ENCODE peak calls at places on chromosomes 5 and 9, in eight cellular contexts. T is WTC11, I is BJ, P is fibroblast of lung, S is D721Med, D is cardiac muscle cell, K is psoas muscle, W is astrocyte of the spinal cord. N is an unnamed sample.

GRCh38 chr5:133457439-133457838 is 154.9 kb downstream of the FSTL4 start:
- DNase-seq in T (no peak), I (no peak), P (no peak), S (no peak), D (peak), K (no peak), W (no peak), N (no peak)

GRCh38 chr5:141476132-141476909 is 555 bp downstream of the PCDHGC3 start:
- DNase-seq in T (peak), I (peak), P (peak), S (no peak), D (peak), K (peak), W (peak), N (peak)

GRCh38 chr9:7879551-7880245 is 80.1 kb upstream of the DMAC1 start:
- DNase-seq in T (peak), I (no peak), P (no peak), S (peak), D (peak), K (no peak), W (peak), N (no peak)

GRCh38 chr9:138007566-138008080 is 130.0 kb downstream of the CACNA1B start:
- DNase-seq in T (no peak), I (no peak), P (no peak), S (no peak), D (no peak), K (peak), W (no peak), N (peak)

GRCh38 chr5:150299571-150300327 is 3.0 kb downstream of the ARSI start:
- DNase-seq in T (no peak), I (no peak), P (peak), S (no peak), D (no peak), K (no peak), W (peak), N (no peak)

GRCh38 chr9:108859459-108860114 is 2.5 kb upstream of the ACTL7A start:
- DNase-seq in T (no peak), I (no peak), P (peak), S (no peak), D (no peak), K (no peak), W (no peak), N (no peak)

GRCh38 chr9:26685857-26686256 is 206.7 kb downstream of the CAAP1 start:
- DNase-seq in T (no peak), I (no peak), P (no peak), S (no peak), D (no peak), K (no peak), W (peak), N (no peak)

GRCh38 chr9:81396528-81396927 is 292.8 kb downstream of the TLE1 start:
- DNase-seq in T (no peak), I (no peak), P (no peak), S (no peak), D (no peak), K (no peak), W (no peak), N (no peak)

GRCh38 chr5:42811591-42812392 is at the start of gene SELENOP:
- DNase-seq in T (no peak), I (peak), P (no peak), S (no peak), D (peak), K (peak), W (peak), N (no peak)

GRCh38 chr9:6945871-6946270 is 188.1 kb downstream of the KDM4C start:
- DNase-seq in T (no peak), I (no peak), P (no peak), S (no peak), D (no peak), K (no peak), W (no peak), N (no peak)

GRCh38 chr5:160287378-160288051 is 24.8 kb downstream of the CCNJL start:
- DNase-seq in T (peak), I (no peak), P (peak), S (peak), D (peak), K (peak), W (peak), N (no peak)

GRCh38 chr9:14547245-14548060 is 145.8 kb downstream of the ZDHHC21 start:
- DNase-seq in T (peak), I (no peak), P (no peak), S (no peak), D (no peak), K (no peak), W (no peak), N (no peak)
- TF ChIP-seq CTCF in T (no peak), I (no peak), P (no peak), S (no peak), D (no peak), K (no peak), W (no peak), N (no peak)

DNA sequence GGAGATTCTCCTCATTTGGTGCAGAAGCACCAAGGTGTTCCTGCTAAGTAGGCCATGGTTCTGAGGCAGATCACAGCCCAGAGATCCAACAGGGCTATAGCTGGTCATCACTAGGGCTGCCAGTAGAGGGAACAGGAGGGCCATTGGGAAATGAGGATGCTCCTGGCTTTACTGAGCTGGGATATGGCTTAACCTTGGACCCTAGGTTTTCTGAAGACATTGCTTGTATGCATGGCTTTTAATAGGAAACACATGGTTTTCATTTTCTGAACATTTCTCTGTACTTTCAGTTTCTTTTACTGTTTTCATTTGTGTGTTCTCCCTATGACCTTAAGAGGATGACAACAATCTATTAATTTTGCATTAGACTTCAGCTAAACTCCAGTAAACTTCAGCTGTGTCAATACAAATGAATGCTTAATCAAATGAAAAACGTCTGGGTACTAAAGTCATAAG is at the start of gene IFNW1:
- DNase-seq in T (no peak), I (no peak), P (no peak), S (no peak), D (no peak), K (no peak), W (no peak), N (peak)
- TF ChIP-seq CTCF in T (no peak), I (peak), P (peak), S (no peak), D (peak), K (no peak), W (peak), N (no peak)

DNA sequence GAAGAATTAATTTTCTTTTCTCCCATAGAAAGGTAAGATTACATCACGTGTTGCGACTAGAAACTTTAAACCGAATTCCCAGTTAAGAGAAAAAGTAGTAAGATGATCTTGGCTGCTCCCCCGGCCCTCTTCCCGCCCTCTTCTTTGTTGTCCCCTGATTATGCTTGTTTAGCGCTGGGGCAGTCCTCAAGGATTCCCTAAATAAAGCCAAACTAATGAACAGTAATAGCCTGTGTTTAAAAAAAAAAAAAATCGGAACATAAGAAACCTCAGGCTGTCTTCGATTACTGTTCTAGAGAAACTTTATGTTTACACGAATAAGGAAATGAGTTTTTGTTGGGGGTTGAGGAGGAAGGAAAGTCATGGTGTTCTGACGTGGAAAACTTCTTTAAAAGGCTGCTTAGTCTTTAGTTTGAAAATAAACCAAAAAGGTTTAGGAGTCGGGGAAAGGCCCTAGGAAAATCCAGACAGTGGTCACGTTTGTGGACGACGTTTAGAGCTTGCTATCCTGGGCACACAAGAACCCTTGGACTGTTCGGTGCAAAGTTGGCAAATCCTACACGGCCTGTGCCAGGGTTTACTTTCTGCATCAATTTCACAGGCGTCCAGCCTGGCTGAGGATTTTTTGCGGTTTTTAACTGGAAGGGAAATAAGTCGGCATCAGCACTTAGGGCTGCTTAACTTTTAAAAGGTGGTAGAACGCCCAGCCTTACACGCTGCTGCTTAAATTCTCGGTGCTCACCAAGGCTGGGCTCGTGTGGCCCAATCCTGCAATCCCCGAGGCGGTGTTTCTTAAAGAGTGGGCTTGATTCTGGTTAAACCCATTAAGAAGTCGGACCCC is 1.1 kb upstream of the MAT2B start:
- DNase-seq in T (no peak), I (no peak), P (peak), S (no peak), D (peak), K (peak), W (peak), N (no peak)
- TF ChIP-seq CTCF in T (no peak), I (no peak), P (no peak), S (no peak), D (no peak), K (no peak), W (no peak), N (no peak)

GRCh38 chr9:124410321-124410913 is 4.8 kb downstream of the PSMB7 start:
- DNase-seq in T (no peak), I (no peak), P (no peak), S (no peak), D (no peak), K (no peak), W (peak), N (no peak)
- TF ChIP-seq CTCF in T (no peak), I (peak), P (no peak), S (peak), D (peak), K (peak), W (no peak), N (no peak)

DNA sequence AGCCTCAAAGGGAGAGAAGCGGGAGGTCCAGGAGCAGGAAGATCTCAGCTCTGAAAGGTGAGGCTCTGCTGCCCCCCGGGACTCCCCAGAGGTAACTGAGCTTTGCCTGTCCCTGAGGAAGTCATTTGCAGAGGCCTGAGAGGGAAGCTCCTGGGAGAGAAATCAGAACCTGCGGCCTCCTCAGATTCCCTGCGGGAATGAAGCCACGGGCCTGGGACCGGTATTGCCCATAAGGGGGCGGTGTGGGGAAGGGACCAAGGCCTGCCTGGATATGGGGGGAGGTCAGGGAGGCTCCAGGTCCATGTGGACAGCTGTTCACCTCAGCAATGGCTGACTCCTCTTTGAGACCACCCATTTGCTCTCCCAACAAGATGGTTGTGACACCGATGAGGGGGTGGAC is 1.3 kb downstream of the SPATA31E1 start:
- DNase-seq in T (peak), I (no peak), P (no peak), S (no peak), D (no peak), K (peak), W (no peak), N (no peak)
- TF ChIP-seq CTCF in T (peak), I (peak), P (no peak), S (no peak), D (peak), K (no peak), W (peak), N (no peak)

GRCh38 chr9:15277400-15278137 is 29.4 kb downstream of the TTC39B start:
- DNase-seq in T (no peak), I (no peak), P (peak), S (no peak), D (no peak), K (no peak), W (peak), N (peak)
- TF ChIP-seq CTCF in T (no peak), I (no peak), P (peak), S (peak), D (peak), K (peak), W (peak), N (no peak)

DNA sequence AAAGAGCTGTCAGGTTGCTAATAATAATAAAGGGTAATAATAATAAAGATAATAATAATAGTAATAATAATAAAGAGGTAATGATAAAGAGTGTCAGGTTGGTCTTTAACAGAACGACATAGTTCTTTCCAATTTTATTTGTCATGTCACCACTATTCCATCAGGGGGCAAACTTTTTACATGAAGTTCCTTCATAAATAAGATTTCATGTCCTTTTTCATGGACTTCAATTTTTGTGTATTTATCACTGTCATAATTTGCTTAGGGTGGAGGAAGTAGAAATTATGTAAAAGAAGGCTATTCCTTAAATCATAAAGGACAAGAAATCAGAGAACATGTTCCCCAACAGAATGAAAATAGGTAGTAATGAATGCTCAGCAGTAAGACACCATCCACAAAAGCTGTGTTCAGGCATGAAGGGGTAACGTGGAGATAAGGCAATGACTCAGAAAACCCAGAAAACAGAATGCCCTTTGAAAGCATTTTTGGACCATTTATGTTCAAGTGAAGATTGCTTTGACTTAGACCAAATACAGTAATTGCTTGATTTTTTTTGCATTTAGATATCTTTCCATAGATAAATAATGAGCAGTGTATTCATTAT is 72.7 kb downstream of the ZFAND5 start:
- DNase-seq in T (no peak), I (no peak), P (peak), S (no peak), D (peak), K (no peak), W (peak), N (peak)
- TF ChIP-seq CTCF in T (no peak), I (peak), P (peak), S (peak), D (peak), K (peak), W (peak), N (peak)

GRCh38 chr5:136018814-136019777 is 9.7 kb upstream of the TGFBI start:
- DNase-seq in T (no peak), I (peak), P (peak), S (no peak), D (no peak), K (no peak), W (peak), N (no peak)
- TF ChIP-seq CTCF in T (no peak), I (peak), P (peak), S (no peak), D (peak), K (peak), W (peak), N (no peak)